ENCODE peak calls at places on chromosomes 13 and 19, in five cellular contexts. One of them, this sample, is unnamed.

GRCh38 chr19:41356984-41357739 is 3.4 kb upstream of the TGFB1 start:
- DNase-seq in fibroblast of pulmonary artery: no peak
- DNase-seq in RWPE2: no peak
- DNase-seq in stimulated activated CD4-positive, alpha-beta T cell treated with anti-CD3 and anti-CD28 coated beads, Interleukin-1b, Interleukin-23, amount 100 ng/mL, for 48 hours: peak
- DNase-seq in EL: no peak
- DNase-seq in this sample: no peak

GRCh38 chr19:12278713-12279112 is 16.0 kb downstream of the ZNF44 start:
- DNase-seq in fibroblast of pulmonary artery: no peak
- DNase-seq in EL: no peak
- DNase-seq in RWPE2: no peak
- DNase-seq in stimulated activated CD4-positive, alpha-beta T cell treated with anti-CD3 and anti-CD28 coated beads, Interleukin-1b, Interleukin-23, amount 100 ng/mL, for 48 hours: no peak
- DNase-seq in this sample: no peak

GRCh38 chr13:51729853-51730553 is 74.0 kb downstream of the DHRS12 start:
- DNase-seq in fibroblast of pulmonary artery: peak
- DNase-seq in stimulated activated CD4-positive, alpha-beta T cell treated with anti-CD3 and anti-CD28 coated beads, Interleukin-1b, Interleukin-23, amount 100 ng/mL, for 48 hours: peak
- DNase-seq in RWPE2: no peak
- DNase-seq in EL: peak
- DNase-seq in this sample: no peak

GRCh38 chr13:108070925-108071324 is 144.4 kb downstream of the LIG4 start:
- DNase-seq in fibroblast of pulmonary artery: no peak
- DNase-seq in RWPE2: no peak
- DNase-seq in stimulated activated CD4-positive, alpha-beta T cell treated with anti-CD3 and anti-CD28 coated beads, Interleukin-1b, Interleukin-23, amount 100 ng/mL, for 48 hours: no peak
- DNase-seq in EL: no peak
- DNase-seq in this sample: no peak

GRCh38 chr19:2970201-2970838 is 7.0 kb upstream of the TLE6 start:
- DNase-seq in RWPE2: no peak
- DNase-seq in EL: no peak
- DNase-seq in fibroblast of pulmonary artery: peak
- DNase-seq in stimulated activated CD4-positive, alpha-beta T cell treated with anti-CD3 and anti-CD28 coated beads, Interleukin-1b, Interleukin-23, amount 100 ng/mL, for 48 hours: no peak
- DNase-seq in this sample: no peak

GRCh38 chr13:20126460-20127262 is 34.2 kb downstream of the GJA3 start:
- DNase-seq in RWPE2: no peak
- DNase-seq in EL: no peak
- DNase-seq in stimulated activated CD4-positive, alpha-beta T cell treated with anti-CD3 and anti-CD28 coated beads, Interleukin-1b, Interleukin-23, amount 100 ng/mL, for 48 hours: no peak
- DNase-seq in fibroblast of pulmonary artery: no peak
- DNase-seq in this sample: no peak

GRCh38 chr13:21149568-21149967 is 26.8 kb downstream of the SKA3 start:
- DNase-seq in stimulated activated CD4-positive, alpha-beta T cell treated with anti-CD3 and anti-CD28 coated beads, Interleukin-1b, Interleukin-23, amount 100 ng/mL, for 48 hours: no peak
- DNase-seq in fibroblast of pulmonary artery: no peak
- DNase-seq in RWPE2: no peak
- DNase-seq in EL: no peak
- DNase-seq in this sample: no peak

GRCh38 chr19:6241680-6242079 is 38.1 kb downstream of the MLLT1 start:
- DNase-seq in stimulated activated CD4-positive, alpha-beta T cell treated with anti-CD3 and anti-CD28 coated beads, Interleukin-1b, Interleukin-23, amount 100 ng/mL, for 48 hours: no peak
- DNase-seq in RWPE2: no peak
- DNase-seq in fibroblast of pulmonary artery: no peak
- DNase-seq in EL: no peak
- DNase-seq in this sample: no peak

GRCh38 chr19:19209372-19209771 is 2.4 kb upstream of the NCAN start:
- DNase-seq in stimulated activated CD4-positive, alpha-beta T cell treated with anti-CD3 and anti-CD28 coated beads, Interleukin-1b, Interleukin-23, amount 100 ng/mL, for 48 hours: no peak
- DNase-seq in fibroblast of pulmonary artery: no peak
- DNase-seq in EL: no peak
- DNase-seq in RWPE2: no peak
- DNase-seq in this sample: no peak

GRCh38 chr13:36244073-36244472 is 29.7 kb upstream of the SOHLH2 start:
- DNase-seq in stimulated activated CD4-positive, alpha-beta T cell treated with anti-CD3 and anti-CD28 coated beads, Interleukin-1b, Interleukin-23, amount 100 ng/mL, for 48 hours: no peak
- DNase-seq in RWPE2: no peak
- DNase-seq in fibroblast of pulmonary artery: no peak
- DNase-seq in EL: no peak
- DNase-seq in this sample: no peak

GRCh38 chr13:42873081-42873480 is 91.7 kb downstream of the FAM216B start:
- DNase-seq in EL: no peak
- DNase-seq in RWPE2: no peak
- DNase-seq in stimulated activated CD4-positive, alpha-beta T cell treated with anti-CD3 and anti-CD28 coated beads, Interleukin-1b, Interleukin-23, amount 100 ng/mL, for 48 hours: no peak
- DNase-seq in fibroblast of pulmonary artery: no peak
- DNase-seq in this sample: no peak

GRCh38 chr19:41095703-41096102 is 7.5 kb downstream of the CYP2A13 start:
- DNase-seq in stimulated activated CD4-positive, alpha-beta T cell treated with anti-CD3 and anti-CD28 coated beads, Interleukin-1b, Interleukin-23, amount 100 ng/mL, for 48 hours: no peak
- DNase-seq in EL: no peak
- DNase-seq in RWPE2: no peak
- DNase-seq in fibroblast of pulmonary artery: no peak
- DNase-seq in this sample: no peak

This sample was measured in left colon.